ENCODE peak calls at places on chromosome 17, in nine cellular contexts. E is stimulated activated CD4-positive, alpha-beta T cell treated with anti-CD3 and anti-CD28 coated beads, Interleukin-12 subunit alpha, Interleukin-12 subunit beta, amount 100 ng/mL, for 4 hours; O is lower leg skin; L is ascending aorta; I is NCI-H2227 treated with DMSO at 0.1 percent for 48 hours; G is stimulated activated CD8-positive, alpha-beta memory T cell treated with anti-CD3 and anti-CD28 coated beads, Interleukin-4, amount 100 ng/mL, for 24 hours; N is kidney tubule cell; V is germinal center; K is IMR-90. B is an unnamed sample.

GRCh38 chr17:21379080-21379711 is 3.0 kb downstream of the KCNJ12 start:
- DNase-seq in E (no peak), O (no peak), L (no peak), I (no peak), G (no peak), N (no peak), V (no peak), K (no peak), B (no peak)

GRCh38 chr17:69358688-69359596 is 32.0 kb upstream of the ABCA5 start:
- DNase-seq in E (no peak), O (no peak), L (no peak), I (no peak), G (no peak), N (no peak), V (peak), K (no peak), B (no peak)

GRCh38 chr17:50476545-50477315 is 1.9 kb upstream of the RSAD1 start:
- DNase-seq in E (no peak), O (no peak), L (no peak), I (no peak), G (no peak), N (no peak), V (no peak), K (no peak), B (no peak)

GRCh38 chr17:37831492-37831891 is 86.6 kb upstream of the HNF1B start:
- DNase-seq in E (no peak), O (peak), L (no peak), I (no peak), G (no peak), N (no peak), V (no peak), K (no peak), B (no peak)

GRCh38 chr17:59643159-59643857 is 23.6 kb downstream of the CLTC start:
- DNase-seq in E (no peak), O (no peak), L (no peak), I (no peak), G (no peak), N (peak), V (peak), K (peak), B (peak)

GRCh38 chr17:38749222-38750043 is 1.3 kb upstream of the PCGF2 start:
- DNase-seq in E (no peak), O (peak), L (peak), I (peak), G (no peak), N (peak), V (no peak), K (peak), B (peak)

GRCh38 chr17:76924345-76925332 is 56.4 kb downstream of the MGAT5B start:
- DNase-seq in E (no peak), O (no peak), L (no peak), I (no peak), G (no peak), N (no peak), V (no peak), K (no peak), B (no peak)

GRCh38 chr17:38324141-38324540 is 19.6 kb downstream of the GPR179 start:
- DNase-seq in E (no peak), O (peak), L (peak), I (no peak), G (no peak), N (no peak), V (no peak), K (no peak), B (no peak)

GRCh38 chr17:7137182-7137943 is 22.7 kb upstream of the ASGR2 start:
- DNase-seq in E (no peak), O (no peak), L (no peak), I (no peak), G (no peak), N (no peak), V (no peak), K (no peak), B (no peak)

GRCh38 chr17:3893720-3894116 is 865 bp upstream of the CAMKK1 start:
- DNase-seq in E (no peak), O (no peak), L (no peak), I (no peak), G (no peak), N (no peak), V (no peak), K (no peak), B (no peak)

GRCh38 chr17:41718287-41718645 is 6.1 kb downstream of the GAST start:
- DNase-seq in E (no peak), O (no peak), L (no peak), I (no peak), G (no peak), N (no peak), V (no peak), K (no peak), B (no peak)

GRCh38 chr17:66462010-66462409 is 159.6 kb downstream of the PRKCA start:
- DNase-seq in E (no peak), O (peak), L (no peak), I (no peak), G (no peak), N (no peak), V (no peak), K (no peak), B (no peak)

GRCh38 chr17:62933986-62934385 is 32.0 kb upstream of the TANC2 start:
- DNase-seq in E (no peak), O (peak), L (no peak), I (no peak), G (no peak), N (no peak), V (no peak), K (no peak), B (no peak)

B was measured in Caki2.